ENCODE peak calls at places on chromosomes 6 and 20, in four cellular contexts. Q, B, D and A are unnamed samples.

GRCh38 chr6:2635911-2636310 is 114.8 kb downstream of the MYLK4 start:
- DNase-seq in Q (no peak), B (no peak), D (no peak), A (no peak)

GRCh38 chr6:139364302-139364981 is 10.0 kb downstream of the CITED2 start:
- DNase-seq in Q (no peak), B (peak; percentile 82), D (peak; percentile 68), A (no peak)

GRCh38 chr6:113359155-113360140 is 497.7 kb upstream of the MARCKS start:
- DNase-seq in Q (no peak), B (no peak), D (peak; percentile 89), A (no peak)

GRCh38 chr6:152004896-152005295 is 197.4 kb downstream of the ESR1 start:
- DNase-seq in Q (no peak), B (no peak), D (no peak), A (no peak)

GRCh38 chr6:137873273-137873762 is 6.3 kb downstream of the TNFAIP3 start:
- DNase-seq in Q (peak; percentile 88), B (no peak), D (peak; percentile 40), A (peak; percentile 56)

GRCh38 chr6:16128759-16129622 is at the start of gene MYLIP:
- DNase-seq in Q (peak; percentile 97), B (peak; percentile 95), D (peak; percentile 95), A (peak; percentile 97)

GRCh38 chr6:43334466-43335095 is 26.0 kb upstream of the CRIP3 start:
- DNase-seq in Q (no peak), B (peak; percentile 41), D (peak; percentile 76), A (no peak)

GRCh38 chr6:73513496-73513854 is 7.4 kb downstream of the EEF1A1 start:
- DNase-seq in Q (no peak), B (peak; percentile 14), D (peak; percentile 15), A (no peak)

GRCh38 chr20:18304618-18305017 is 16.3 kb downstream of the ZNF133 start:
- DNase-seq in Q (no peak), B (no peak), D (peak; percentile 12), A (no peak)

GRCh38 chr6:18352001-18352400 is 35.1 kb upstream of the RNF144B start:
- DNase-seq in Q (no peak), B (no peak), D (no peak), A (no peak)

GRCh38 chr6:107645740-107646139 is 155.8 kb downstream of the SOBP start:
- DNase-seq in Q (no peak), B (no peak), D (no peak), A (no peak)

GRCh38 chr6:140269766-140270165 is 895.3 kb upstream of the CITED2 start:
- DNase-seq in Q (no peak), B (no peak), D (peak; percentile 36), A (no peak)

GRCh38 chr20:10802201-10802600 is 128.4 kb upstream of the JAG1 start:
- DNase-seq in Q (no peak), B (no peak), D (peak; percentile 31), A (no peak)

GRCh38 chr20:1300083-1300840 is 28.7 kb downstream of the SDCBP2 start:
- DNase-seq in Q (no peak), B (no peak), D (no peak), A (no peak)

GRCh38 chr6:44234101-44235090 is 11.0 kb downstream of the SLC29A1 start:
- DNase-seq in Q (no peak), B (peak; percentile 62), D (peak; percentile 90), A (no peak)

GRCh38 chr6:96394727-96395126 is 126.9 kb upstream of the UFL1 start:
- DNase-seq in Q (no peak), B (no peak), D (no peak), A (no peak)

GRCh38 chr6:137402143-137402542 is 92.1 kb downstream of the OLIG3 start:
- DNase-seq in Q (no peak), B (no peak), D (no peak), A (no peak)